ENCODE peak calls at places on chromosome 6, in four cellular contexts. V is stimulated activated naive B cell treated with anti-CD40 and anti-IgM and Interleukin-4, amounts not matched to agents 10 μg/mL and 1 μg/mL and 100 μg/mL, for 72 hours; W is T-cell; P is WTC11. I is an unnamed sample.
A peak's percentile ranks its signal among the peaks of the same experiment; 100 is the strongest.

GRCh38 chr6:109713097-109713496 is 22.0 kb downstream of the FIG4 start:
- DNase-seq in V (no peak), W (no peak), P (no peak), I (no peak)

GRCh38 chr6:3553254-3553653 is 96.4 kb upstream of the SLC22A23 start:
- DNase-seq in V (no peak), W (no peak), P (no peak), I (no peak)

GRCh38 chr6:106426258-106426657 is 65.7 kb downstream of the CRYBG1 start:
- DNase-seq in V (no peak), W (no peak), P (no peak), I (peak; percentile 7)

GRCh38 chr6:99588618-99589289 is 17.9 kb upstream of the PRDM13 start:
- DNase-seq in V (peak; percentile 52), W (peak; percentile 46), P (peak; percentile 88), I (peak; percentile 16)

GRCh38 chr6:150490586-150490985 is 109.1 kb upstream of the PLEKHG1 start:
- DNase-seq in V (no peak), W (no peak), P (no peak), I (no peak)

GRCh38 chr6:112086744-112087135 is 542 bp downstream of the TUBE1 start:
- DNase-seq in V (no peak), W (no peak), P (no peak), I (no peak)

GRCh38 chr6:27553123-27553904 is 80.4 kb upstream of the ZNF184 start:
- DNase-seq in V (no peak), W (no peak), P (peak; percentile 76), I (peak; percentile 39)

GRCh38 chr6:169131356-169131755 is 122.3 kb downstream of the THBS2 start:
- DNase-seq in V (no peak), W (no peak), P (no peak), I (no peak)

GRCh38 chr6:7236312-7237209 is 76.4 kb downstream of the SSR1 start:
- DNase-seq in V (peak; percentile 33), W (no peak), P (no peak), I (no peak)

GRCh38 chr6:88402909-88403308 is 236.8 kb upstream of the CNR1 start:
- DNase-seq in V (no peak), W (no peak), P (no peak), I (no peak)

GRCh38 chr6:136424450-136424849 is 125.8 kb downstream of the MAP7 start:
- DNase-seq in V (no peak), W (no peak), P (no peak), I (no peak)

GRCh38 chr6:167588181-167588919 is 238.4 kb upstream of the AFDN start:
- DNase-seq in V (no peak), W (no peak), P (no peak), I (no peak)

GRCh38 chr6:3587660-3588059 is 130.8 kb upstream of the SLC22A23 start:
- DNase-seq in V (no peak), W (no peak), P (no peak), I (no peak)

GRCh38 chr6:139124887-139125672 is 9.8 kb upstream of the HECA start:
- DNase-seq in V (peak; percentile 73), W (peak; percentile 63), P (peak; percentile 38), I (no peak)

GRCh38 chr6:170295519-170296422 is 4.9 kb upstream of the DLL1 start:
- DNase-seq in V (peak; percentile 40), W (no peak), P (peak; percentile 91), I (no peak)

GRCh38 chr6:52995913-52996685 is 1.0 kb upstream of the GSTA4 start:
- DNase-seq in V (no peak), W (peak; percentile 14), P (peak; percentile 42), I (no peak)

GRCh38 chr6:5457983-5458683 is 196.8 kb downstream of the FARS2 start:
- DNase-seq in V (no peak), W (no peak), P (no peak), I (no peak)

GRCh38 chr6:89217308-89217999 is at the start of gene GABRR1:
- DNase-seq in V (no peak), W (no peak), P (no peak), I (no peak)

GRCh38 chr6:144712541-144712940 is 427.4 kb downstream of the UTRN start:
- DNase-seq in V (no peak), W (no peak), P (no peak), I (no peak)

GRCh38 chr6:145427232-145427631 is 308.1 kb downstream of the EPM2A start:
- DNase-seq in V (no peak), W (no peak), P (no peak), I (no peak)

GRCh38 chr6:5172057-5172683 is 87.0 kb downstream of the PPP1R3G start:
- DNase-seq in V (no peak), W (no peak), P (no peak), I (no peak)

GRCh38 chr6:27407153-27407814 is 18.7 kb downstream of the ZNF391 start:
- DNase-seq in V (no peak), W (no peak), P (no peak), I (no peak)

GRCh38 chr6:340991-341827 is 48.9 kb downstream of the DUSP22 start:
- DNase-seq in V (peak; percentile 73), W (no peak), P (no peak), I (no peak)

GRCh38 chr6:106098383-106099234 is 12.5 kb downstream of the PRDM1 start:
- DNase-seq in V (peak; percentile 24), W (peak; percentile 65), P (no peak), I (no peak)

GRCh38 chr6:118401325-118401998 is 146.6 kb upstream of the PLN start:
- DNase-seq in V (no peak), W (no peak), P (no peak), I (no peak)

GRCh38 chr6:110951986-110952794 is 6.3 kb upstream of the GTF3C6 start:
- DNase-seq in V (no peak), W (no peak), P (no peak), I (no peak)

GRCh38 chr6:134447883-134448387 is 130.0 kb upstream of the SGK1 start:
- DNase-seq in V (no peak), W (no peak), P (no peak), I (no peak)

GRCh38 chr6:50994026-50994720 is 175.5 kb downstream of the TFAP2B start:
- DNase-seq in V (no peak), W (no peak), P (no peak), I (no peak)

GRCh38 chr6:16729183-16729696 is 32.0 kb downstream of the ATXN1 start:
- DNase-seq in V (no peak), W (no peak), P (no peak), I (peak; percentile 63)

GRCh38 chr6:100633096-100633766 is 168.5 kb upstream of the SIM1 start:
- DNase-seq in V (no peak), W (no peak), P (no peak), I (no peak)

GRCh38 chr6:28220164-28221133 is 4.6 kb upstream of the ZSCAN9 start:
- DNase-seq in V (no peak), W (no peak), P (no peak), I (no peak)

GRCh38 chr6:85364354-85364753 is 85.5 kb upstream of the NT5E start:
- DNase-seq in V (no peak), W (no peak), P (no peak), I (no peak)